ENCODE peak calls at places on chromosomes 16 and 17, in eight cellular contexts. One of them, this sample, is unnamed.

GRCh38 chr16:57628008-57628781 is at the start of gene ADGRG1:
- DNase-seq in lung microvascular endothelial cell: peak
- DNase-seq in GM23248: peak
- DNase-seq in MG63: peak
- DNase-seq in NCI-H510A: peak
- DNase-seq in substantia nigra: peak
- DNase-seq in amniotic stem cell: peak
- DNase-seq in HS-5: peak
- DNase-seq in this sample: peak

GRCh38 chr17:79619196-79619595 is 8.3 kb upstream of the RBFOX3 start:
- DNase-seq in lung microvascular endothelial cell: no peak
- DNase-seq in amniotic stem cell: no peak
- DNase-seq in NCI-H510A: no peak
- DNase-seq in MG63: no peak
- DNase-seq in GM23248: no peak
- DNase-seq in HS-5: no peak
- DNase-seq in substantia nigra: no peak
- DNase-seq in this sample: no peak

GRCh38 chr16:8173111-8173644 is 417.1 kb downstream of the TMEM114 start:
- DNase-seq in lung microvascular endothelial cell: peak
- DNase-seq in NCI-H510A: peak
- DNase-seq in substantia nigra: peak
- DNase-seq in HS-5: no peak
- DNase-seq in MG63: peak
- DNase-seq in amniotic stem cell: no peak
- DNase-seq in GM23248: peak
- DNase-seq in this sample: peak

GRCh38 chr17:77279448-77280303 is 138.9 kb downstream of the SEC14L1 start:
- DNase-seq in MG63: peak
- DNase-seq in amniotic stem cell: no peak
- DNase-seq in substantia nigra: no peak
- DNase-seq in NCI-H510A: no peak
- DNase-seq in GM23248: no peak
- DNase-seq in HS-5: no peak
- DNase-seq in lung microvascular endothelial cell: no peak
- DNase-seq in this sample: peak

GRCh38 chr16:68064791-68065365 is 20.3 kb upstream of the NFATC3 start:
- DNase-seq in substantia nigra: peak
- DNase-seq in amniotic stem cell: peak
- DNase-seq in NCI-H510A: no peak
- DNase-seq in MG63: peak
- DNase-seq in lung microvascular endothelial cell: peak
- DNase-seq in HS-5: peak
- DNase-seq in GM23248: peak
- DNase-seq in this sample: peak

GRCh38 chr16:52252680-52253079 is 294.3 kb downstream of the TOX3 start:
- DNase-seq in substantia nigra: no peak
- DNase-seq in NCI-H510A: no peak
- DNase-seq in MG63: no peak
- DNase-seq in HS-5: no peak
- DNase-seq in GM23248: no peak
- DNase-seq in amniotic stem cell: no peak
- DNase-seq in lung microvascular endothelial cell: no peak
- DNase-seq in this sample: no peak

GRCh38 chr16:3180445-3180878 is 7.5 kb upstream of the OR1F1 start:
- DNase-seq in MG63: no peak
- DNase-seq in GM23248: no peak
- DNase-seq in lung microvascular endothelial cell: no peak
- DNase-seq in HS-5: no peak
- DNase-seq in NCI-H510A: no peak
- DNase-seq in substantia nigra: no peak
- DNase-seq in amniotic stem cell: no peak
- DNase-seq in this sample: peak

GRCh38 chr17:30379303-30380105 is 777 bp downstream of the CPD start:
- DNase-seq in NCI-H510A: no peak
- DNase-seq in MG63: peak
- DNase-seq in substantia nigra: peak
- DNase-seq in amniotic stem cell: no peak
- DNase-seq in HS-5: no peak
- DNase-seq in GM23248: peak
- DNase-seq in lung microvascular endothelial cell: no peak
- DNase-seq in this sample: peak

GRCh38 chr16:67236551-67237395 is 9.8 kb downstream of the TMEM208 start:
- DNase-seq in MG63: peak
- DNase-seq in substantia nigra: no peak
- DNase-seq in NCI-H510A: no peak
- DNase-seq in amniotic stem cell: no peak
- DNase-seq in lung microvascular endothelial cell: peak
- DNase-seq in GM23248: peak
- DNase-seq in HS-5: no peak
- DNase-seq in this sample: peak

GRCh38 chr16:84718-85452 is 6.9 kb downstream of the MPG start:
- DNase-seq in HS-5: peak
- DNase-seq in NCI-H510A: peak
- DNase-seq in amniotic stem cell: peak
- DNase-seq in GM23248: peak
- DNase-seq in lung microvascular endothelial cell: peak
- DNase-seq in MG63: peak
- DNase-seq in substantia nigra: no peak
- DNase-seq in this sample: peak

GRCh38 chr16:11098601-11099377 is 154.4 kb downstream of the CLEC16A start:
- DNase-seq in substantia nigra: peak
- DNase-seq in HS-5: no peak
- DNase-seq in lung microvascular endothelial cell: no peak
- DNase-seq in amniotic stem cell: no peak
- DNase-seq in MG63: no peak
- DNase-seq in GM23248: no peak
- DNase-seq in NCI-H510A: no peak
- DNase-seq in this sample: no peak

GRCh38 chr16:20084624-20085226 is 11.0 kb upstream of the GPR139 start:
- DNase-seq in substantia nigra: no peak
- DNase-seq in amniotic stem cell: no peak
- DNase-seq in HS-5: no peak
- DNase-seq in GM23248: no peak
- DNase-seq in MG63: no peak
- DNase-seq in lung microvascular endothelial cell: no peak
- DNase-seq in NCI-H510A: no peak
- DNase-seq in this sample: no peak

GRCh38 chr17:33858682-33859081 is 396.4 kb upstream of the CCL2 start:
- DNase-seq in MG63: no peak
- DNase-seq in amniotic stem cell: no peak
- DNase-seq in HS-5: no peak
- DNase-seq in lung microvascular endothelial cell: no peak
- DNase-seq in GM23248: no peak
- DNase-seq in NCI-H510A: no peak
- DNase-seq in substantia nigra: no peak
- DNase-seq in this sample: no peak

GRCh38 chr17:4945176-4945943 is 3.0 kb downstream of the PFN1 start:
- DNase-seq in HS-5: peak
- DNase-seq in substantia nigra: peak
- DNase-seq in MG63: peak
- DNase-seq in lung microvascular endothelial cell: peak
- DNase-seq in GM23248: peak
- DNase-seq in NCI-H510A: no peak
- DNase-seq in amniotic stem cell: peak
- DNase-seq in this sample: peak

GRCh38 chr17:39541652-39542051 is 66.1 kb downstream of the NEUROD2 start:
- DNase-seq in MG63: no peak
- DNase-seq in amniotic stem cell: no peak
- DNase-seq in NCI-H510A: no peak
- DNase-seq in lung microvascular endothelial cell: no peak
- DNase-seq in HS-5: no peak
- DNase-seq in substantia nigra: no peak
- DNase-seq in GM23248: no peak
- DNase-seq in this sample: no peak

GRCh38 chr16:29745853-29746345 is at the start of gene C16orf54:
- DNase-seq in MG63: no peak
- DNase-seq in substantia nigra: peak
- DNase-seq in lung microvascular endothelial cell: no peak
- DNase-seq in HS-5: no peak
- DNase-seq in GM23248: no peak
- DNase-seq in amniotic stem cell: no peak
- DNase-seq in NCI-H510A: no peak
- DNase-seq in this sample: no peak

GRCh38 chr17:64277831-64278562 is 14.9 kb upstream of the TEX2 start:
- DNase-seq in lung microvascular endothelial cell: no peak
- DNase-seq in MG63: no peak
- DNase-seq in NCI-H510A: no peak
- DNase-seq in GM23248: peak
- DNase-seq in HS-5: no peak
- DNase-seq in substantia nigra: no peak
- DNase-seq in amniotic stem cell: no peak
- DNase-seq in this sample: no peak

GRCh38 chr16:22225060-22225459 is 19.0 kb downstream of the EEF2K start:
- DNase-seq in substantia nigra: peak
- DNase-seq in NCI-H510A: no peak
- DNase-seq in HS-5: no peak
- DNase-seq in MG63: no peak
- DNase-seq in lung microvascular endothelial cell: no peak
- DNase-seq in GM23248: peak
- DNase-seq in amniotic stem cell: no peak
- DNase-seq in this sample: peak

GRCh38 chr17:68707032-68707431 is 105.9 kb upstream of the FAM20A start:
- DNase-seq in NCI-H510A: no peak
- DNase-seq in lung microvascular endothelial cell: no peak
- DNase-seq in amniotic stem cell: peak
- DNase-seq in HS-5: no peak
- DNase-seq in substantia nigra: no peak
- DNase-seq in MG63: peak
- DNase-seq in GM23248: peak
- DNase-seq in this sample: peak